ENCODE peak calls at places on chromosomes 12 and 14, in six cellular contexts. W is uterus, G is astrocyte of the spinal cord, C is astrocyte of the cerebellum, L is HL-60, K is HCT116. N is an unnamed sample.

GRCh38 chr12:13661005-13661887 is 320.2 kb downstream of the GRIN2B start:
- DNase-seq in W (peak; percentile 18), G (peak; percentile 43), C (peak; percentile 5), L (no peak), K (peak; percentile 47), N (no peak)

GRCh38 chr14:102020058-102020971 is 55.9 kb downstream of the DYNC1H1 start:
- DNase-seq in W (no peak), G (peak; percentile 88), C (peak; percentile 86), L (peak; percentile 7), K (no peak), N (peak; percentile 71)

GRCh38 chr12:131065279-131065678 is 111.6 kb downstream of the ADGRD1 start:
- DNase-seq in W (no peak), G (no peak), C (no peak), L (no peak), K (no peak), N (no peak)

GRCh38 chr12:30858471-30858870 is 68.1 kb upstream of the TSPAN11 start:
- DNase-seq in W (no peak), G (no peak), C (no peak), L (no peak), K (no peak), N (no peak)

GRCh38 chr14:83491091-83491490 is 1957.4 kb upstream of the SEL1L start:
- DNase-seq in W (no peak), G (no peak), C (no peak), L (no peak), K (no peak), N (no peak)

GRCh38 chr12:98037401-98038140 is 477.8 kb upstream of the TMPO start:
- DNase-seq in W (no peak), G (no peak), C (no peak), L (no peak), K (no peak), N (no peak)

GRCh38 chr14:55245657-55246268 is 25.5 kb upstream of the FBXO34 start:
- DNase-seq in W (no peak), G (peak; percentile 23), C (peak; percentile 9), L (no peak), K (peak; percentile 21), N (no peak)

GRCh38 chr12:51056242-51056641 is 8.1 kb downstream of the LETMD1 start:
- DNase-seq in W (no peak), G (no peak), C (no peak), L (peak; percentile 86), K (no peak), N (no peak)

GRCh38 chr14:71812693-71813092 is 119.5 kb upstream of the RGS6 start:
- DNase-seq in W (no peak), G (no peak), C (no peak), L (no peak), K (no peak), N (no peak)

GRCh38 chr12:113396200-113396599 is 7.5 kb downstream of the SDS start:
- DNase-seq in W (no peak), G (no peak), C (no peak), L (no peak), K (no peak), N (no peak)

GRCh38 chr12:98955284-98955683 is 310.2 kb downstream of the APAF1 start:
- DNase-seq in W (no peak), G (peak; percentile 12), C (no peak), L (no peak), K (peak; percentile 27), N (no peak)

GRCh38 chr12:64299628-64300027 is 77.5 kb upstream of the KICS2 start:
- DNase-seq in W (no peak), G (no peak), C (no peak), L (no peak), K (no peak), N (no peak)

GRCh38 chr12:77685112-77685511 is 145.6 kb upstream of the NAV3 start:
- DNase-seq in W (peak; percentile 35), G (peak; percentile 83), C (peak; percentile 80), L (peak; percentile 12), K (peak; percentile 71), N (peak; percentile 49)

GRCh38 chr12:63911336-63911735 is 66.8 kb downstream of the SRGAP1 start:
- DNase-seq in W (no peak), G (no peak), C (no peak), L (no peak), K (no peak), N (no peak)

GRCh38 chr12:93020225-93020997 is 91.3 kb upstream of the EEA1 start:
- DNase-seq in W (no peak), G (no peak), C (no peak), L (no peak), K (no peak), N (no peak)

GRCh38 chr12:114189266-114189665 is 216.7 kb downstream of the TBX5 start:
- DNase-seq in W (no peak), G (no peak), C (no peak), L (no peak), K (no peak), N (no peak)

GRCh38 chr14:76678244-76678643 is 83.0 kb upstream of the VASH1 start:
- DNase-seq in W (no peak), G (no peak), C (no peak), L (no peak), K (no peak), N (no peak)

GRCh38 chr12:108801736-108802665 is 55.4 kb downstream of the SSH1 start:
- DNase-seq in W (peak; percentile 72), G (peak; percentile 88), C (no peak), L (no peak), K (no peak), N (no peak)

GRCh38 chr12:106181416-106182114 is 42.8 kb upstream of the NUAK1 start:
- DNase-seq in W (peak; percentile 52), G (no peak), C (no peak), L (no peak), K (no peak), N (no peak)

GRCh38 chr14:67527756-67528155 is 5.3 kb upstream of the PLEKHH1 start:
- DNase-seq in W (no peak), G (no peak), C (no peak), L (no peak), K (no peak), N (no peak)

GRCh38 chr14:58572092-58572853 is 65.5 kb upstream of the DACT1 start:
- DNase-seq in W (no peak), G (peak; percentile 44), C (no peak), L (no peak), K (no peak), N (peak; percentile 50)

GRCh38 chr14:69574266-69574953 is at the start of gene CCDC177:
- DNase-seq in W (no peak), G (peak; percentile 46), C (no peak), L (no peak), K (peak; percentile 21), N (no peak)

GRCh38 chr14:57889245-57889644 is 23.4 kb upstream of the SLC35F4 start:
- DNase-seq in W (peak; percentile 36), G (peak; percentile 63), C (peak; percentile 46), L (no peak), K (no peak), N (no peak)

GRCh38 chr12:105279460-105280056 is 43.6 kb upstream of the APPL2 start:
- DNase-seq in W (no peak), G (no peak), C (no peak), L (no peak), K (peak; percentile 26), N (no peak)

GRCh38 chr12:102955926-102956737 is 1.3 kb upstream of the ASCL1 start:
- DNase-seq in W (no peak), G (no peak), C (no peak), L (no peak), K (no peak), N (no peak)
- H3K4me3 ChIP-seq in W (no peak overlapping the region), G (no peak overlapping the region), C (no peak overlapping the region), L (no peak overlapping the region), K (no peak overlapping the region), N (no peak overlapping the region)

DNA sequence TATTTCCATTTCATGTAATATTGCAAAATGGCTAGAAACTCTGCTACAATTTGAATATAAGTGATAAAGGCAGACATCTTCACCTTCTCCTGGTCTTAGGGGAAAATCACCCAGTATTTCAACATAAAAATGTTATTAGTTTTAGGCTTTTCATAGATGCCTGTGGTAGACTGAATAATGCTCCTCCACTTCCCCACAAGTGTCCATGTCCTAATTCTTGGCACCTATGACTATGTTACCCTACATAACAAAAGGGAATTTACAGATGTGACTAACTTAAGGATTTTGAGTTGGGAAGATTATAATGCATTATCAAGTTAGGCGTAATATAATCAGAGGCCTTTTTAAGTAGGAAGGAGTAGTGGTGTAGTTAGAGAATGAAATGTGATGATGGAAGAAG is 196.4 kb downstream of the TMTC3 start:
- DNase-seq in W (no peak), G (no peak), C (no peak), L (no peak), K (no peak), N (no peak)
- TF ChIP-seq CTCF in W (no peak), G (no peak), C (no peak), L (no peak), K (no peak), N (no peak)

GRCh38 chr12:48002773-48003218 is 1.5 kb downstream of the COL2A1 start:
- DNase-seq in W (no peak), G (peak; percentile 19), C (no peak), L (no peak), K (no peak), N (no peak)
- H3K4me3 ChIP-seq in W (no peak overlapping the region), G (no peak overlapping the region), C (no peak overlapping the region), L (no peak overlapping the region), K (no peak overlapping the region), N (no peak overlapping the region)

DNA sequence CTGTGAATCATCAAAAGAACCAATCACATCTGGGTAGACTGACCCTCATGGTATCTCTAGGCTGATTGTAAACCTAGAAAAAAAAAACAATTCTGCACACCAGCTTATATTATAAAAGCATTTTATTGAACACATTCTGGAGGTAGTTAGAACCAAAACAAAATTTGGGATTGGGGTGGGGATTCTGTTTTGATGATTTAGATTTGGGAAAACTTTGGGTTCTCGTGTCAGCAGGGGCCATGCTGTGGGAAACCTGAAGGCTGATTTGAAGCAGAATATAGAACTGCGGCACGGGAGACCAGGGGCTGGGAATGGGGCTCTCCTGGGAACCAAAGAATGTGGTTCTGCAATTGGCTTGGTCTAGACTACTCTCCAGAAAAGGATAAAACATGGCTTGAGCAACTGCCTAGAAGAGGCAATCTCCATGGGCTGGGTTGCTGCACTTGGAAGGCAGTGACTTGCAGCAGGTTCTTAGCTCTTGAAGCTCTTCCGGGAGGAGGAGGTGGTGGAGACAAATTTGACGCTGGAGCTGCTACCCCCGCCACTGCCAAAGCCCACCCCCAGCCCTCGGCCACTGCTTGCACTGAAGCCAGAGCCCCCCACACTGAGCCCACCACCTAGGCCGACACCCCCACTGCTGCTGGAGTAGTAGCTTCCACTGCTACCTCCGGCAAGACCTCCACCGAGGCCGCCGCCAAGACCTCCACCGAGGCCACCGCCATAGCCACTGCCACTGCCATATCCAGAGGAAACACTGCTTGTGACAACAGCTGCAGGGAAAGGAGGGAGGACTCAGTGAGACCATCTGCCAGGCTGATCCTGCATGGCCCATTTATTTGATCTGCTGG is 5.5 kb downstream of the KRT5 start:
- DNase-seq in W (no peak), G (no peak), C (no peak), L (no peak), K (no peak), N (no peak)
- TF ChIP-seq CTCF in W (no peak), G (no peak), C (no peak), L (no peak), K (no peak), N (no peak)

GRCh38 chr12:43044241-43044640 is 454.7 kb upstream of the PRICKLE1 start:
- DNase-seq in W (no peak), G (no peak), C (no peak), L (no peak), K (no peak), N (no peak)
- H3K4me3 ChIP-seq in W (no peak overlapping the region), G (no peak overlapping the region), C (no peak overlapping the region), L (no peak overlapping the region), K (no peak overlapping the region), N (no peak overlapping the region)

N was measured in AG04449.